ENCODE peak calls at places on chromosomes 3 and 15, in nine cellular contexts. F is stimulated activated CD4-positive, alpha-beta T cell treated with anti-CD3 and anti-CD28 coated beads, Interleukin-4, amount 100 ng/mL, for 1 hour; G is COR-L47; Q is activated CD8-positive, alpha-beta memory T cell treated with anti-CD3 and anti-CD28 coated beads, Interleukin-2, amount 50 U/mL, for 48 hours; R is CD4-positive, CD25-positive, alpha-beta regulatory T cell; E is AML-193; U is tibial artery; D is small intestine; B is DMS 273 treated with DMSO at 0.1 percent for 48 hours. X is an unnamed sample.

GRCh38 chr3:14761121-14761672 is 57.6 kb upstream of the FGD5 start:
- DNase-seq in F (no peak), G (no peak), Q (no peak), R (no peak), E (no peak), U (no peak), D (no peak), B (no peak), X (no peak)

GRCh38 chr3:45497963-45498362 is 96.6 kb upstream of the LIMD1 start:
- DNase-seq in F (no peak), G (no peak), Q (no peak), R (peak), E (no peak), U (no peak), D (no peak), B (no peak), X (no peak)

GRCh38 chr3:109071349-109072142 is 46.4 kb downstream of the MORC1 start:
- DNase-seq in F (no peak), G (no peak), Q (no peak), R (no peak), E (no peak), U (no peak), D (peak), B (no peak), X (no peak)

GRCh38 chr15:61169904-61170695 is 59.0 kb downstream of the RORA start:
- DNase-seq in F (no peak), G (no peak), Q (no peak), R (peak), E (no peak), U (no peak), D (no peak), B (no peak), X (peak)

GRCh38 chr15:29143293-29143692 is 126.3 kb downstream of the NSMCE3 start:
- DNase-seq in F (no peak), G (no peak), Q (no peak), R (no peak), E (no peak), U (no peak), D (no peak), B (no peak), X (no peak)

GRCh38 chr3:132723551-132723950 is 1.3 kb upstream of the NPHP3 start:
- DNase-seq in F (no peak), G (no peak), Q (no peak), R (no peak), E (no peak), U (no peak), D (no peak), B (no peak), X (no peak)

GRCh38 chr15:65638107-65638506 is 16.4 kb downstream of the SLC24A1 start:
- DNase-seq in F (no peak), G (no peak), Q (no peak), R (no peak), E (no peak), U (no peak), D (no peak), B (no peak), X (no peak)

GRCh38 chr3:66722675-66723074 is 221.9 kb upstream of the LRIG1 start:
- DNase-seq in F (no peak), G (no peak), Q (no peak), R (no peak), E (no peak), U (peak), D (no peak), B (no peak), X (no peak)